ENCODE peak calls at places on chromosomes 4 and X, in six cellular contexts. N is left lung; O is activated CD4-positive, CD25-positive, alpha-beta regulatory T cell treated with anti-CD3 and anti-CD28 coated beads, Interleukin-2, amount 50 U/mL, for 72 hours; E is COR-L47; R is ELR; A is AG20443. I is an unnamed sample.

GRCh38 chrX:111492085-111492484 is 19.4 kb upstream of the SERTM2 start:
- DNase-seq in N (no peak), E (no peak), R (no peak), A (no peak), O (no peak), I (no peak)

GRCh38 chr4:47383829-47384427 is 79.6 kb downstream of the COMMD8 start:
- DNase-seq in O (no peak), R (peak), N (no peak), A (peak), E (peak), I (no peak)

GRCh38 chr4:177321647-177322046 is 12.0 kb downstream of the NEIL3 start:
- DNase-seq in N (no peak), E (no peak), R (no peak), A (no peak), O (no peak), I (no peak)

GRCh38 chrX:37060999-37061398 is 52.8 kb downstream of the FAM47C start:
- DNase-seq in E (peak), R (peak), A (peak), O (no peak), N (no peak), I (no peak)

GRCh38 chr4:31114821-31115220 is 394.7 kb downstream of the PCDH7 start:
- DNase-seq in O (no peak), A (no peak), R (no peak), E (no peak), N (no peak), I (no peak)

GRCh38 chr4:166318810-166319525 is 445.9 kb downstream of the TLL1 start:
- DNase-seq in O (no peak), R (peak), A (peak), E (no peak), N (no peak), I (no peak)

GRCh38 chrX:75074475-75074874 is 81.6 kb downstream of the ABCB7 start:
- DNase-seq in R (no peak), N (no peak), O (no peak), A (no peak), E (no peak), I (no peak)

GRCh38 chrX:3950373-3950772 is 236.9 kb upstream of the PRKX start:
- DNase-seq in E (no peak), O (no peak), A (no peak), R (no peak), N (no peak), I (no peak)

GRCh38 chr4:108483077-108483476 is 137.3 kb upstream of the RPL34 start:
- DNase-seq in N (no peak), R (no peak), O (no peak), A (no peak), E (no peak), I (no peak)

GRCh38 chr4:14871676-14872430 is 130.4 kb upstream of the CPEB2 start:
- DNase-seq in R (peak), N (no peak), A (no peak), E (no peak), O (no peak), I (peak)

GRCh38 chr4:6019316-6020263 is 1.4 kb upstream of the C4orf50 start:
- DNase-seq in N (no peak), A (peak), O (peak), E (peak), R (peak), I (no peak)